ENCODE peak calls at places on chromosomes 13 and 19, in six cellular contexts. D is CD8-positive, alpha-beta T cell; B is stimulated activated CD8-positive, alpha-beta memory T cell treated with anti-CD3 and anti-CD28 coated beads, Interleukin-12 subunit alpha, Interleukin-12 subunit beta, amount 100 ng/mL, for 1 hour; Q is CD8-positive, alpha-beta memory T cell; J is upper lobe of right lung; S is memory B cell. V is an unnamed sample.
A peak's percentile ranks its signal among the peaks of the same experiment; 100 is the strongest.

GRCh38 chr13:110304256-110304655 is 2.7 kb downstream of the COL4A1 start:
- DNase-seq in D (no peak), B (no peak), Q (no peak), J (no peak), S (no peak), V (no peak)

GRCh38 chr13:46664195-46664594 is 111.2 kb downstream of the LRCH1 start:
- DNase-seq in D (no peak), B (no peak), Q (no peak), J (no peak), S (no peak), V (no peak)

GRCh38 chr19:42184401-42184861 is 33.0 kb downstream of the DEDD2 start:
- DNase-seq in D (peak; percentile 74), B (peak; percentile 56), Q (peak; percentile 84), J (peak; percentile 80), S (peak; percentile 68), V (peak; percentile 24)

GRCh38 chr13:112255550-112256120 is 120.5 kb upstream of the SPACA7 start:
- DNase-seq in D (no peak), B (no peak), Q (no peak), J (no peak), S (no peak), V (no peak)

GRCh38 chr13:47672982-47673670 is 327.9 kb downstream of the SUCLA2 start:
- DNase-seq in D (no peak), B (no peak), Q (no peak), J (no peak), S (no peak), V (no peak)

GRCh38 chr13:31518666-31519065 is 220.7 kb upstream of the RXFP2 start:
- DNase-seq in D (no peak), B (no peak), Q (no peak), J (no peak), S (no peak), V (no peak)

GRCh38 chr13:24683833-24684599 is 3.8 kb downstream of the ATP12A start:
- DNase-seq in D (peak; percentile 59), B (peak; percentile 35), Q (peak; percentile 75), J (peak; percentile 78), S (peak; percentile 42), V (peak; percentile 36)

GRCh38 chr19:17420267-17420924 is 549 bp downstream of the MVB12A start:
- DNase-seq in D (peak; percentile 21), B (no peak), Q (no peak), J (peak; percentile 76), S (peak; percentile 33), V (peak; percentile 26)

GRCh38 chr19:19259741-19260140 is 13.4 kb downstream of the TM6SF2 start:
- DNase-seq in D (no peak), B (no peak), Q (no peak), J (no peak), S (no peak), V (no peak)

GRCh38 chr19:55149078-55150003 is at the start of gene TNNT1:
- DNase-seq in D (no peak), B (no peak), Q (no peak), J (peak; percentile 51), S (no peak), V (no peak)